ENCODE peak calls at places on chromosomes 3 and 15, in four cellular contexts. Y is BJ, G is WTC11, W is cardiac muscle cell. U is an unnamed sample.

GRCh38 chr3:144362126-144362525 is 390.5 kb downstream of the DIPK2A start:
- DNase-seq in W (no peak), G (no peak), Y (peak), U (no peak)

GRCh38 chr15:88648357-88649214 is 9.8 kb downstream of the ISG20 start:
- DNase-seq in W (no peak), Y (no peak), G (no peak), U (peak)

GRCh38 chr3:176789281-176789705 is 408.0 kb downstream of the TBL1XR1 start:
- DNase-seq in G (no peak), W (no peak), Y (no peak), U (no peak)

GRCh38 chr3:143775401-143775970 is 72.8 kb downstream of the SLC9A9 start:
- DNase-seq in G (no peak), W (peak), Y (no peak), U (peak)

GRCh38 chr3:168459229-168459784 is 363.6 kb upstream of the GOLIM4 start:
- DNase-seq in Y (peak), W (no peak), G (no peak), U (no peak)

GRCh38 chr3:162139841-162140240 is 643.2 kb downstream of the OTOL1 start:
- DNase-seq in W (no peak), Y (no peak), G (no peak), U (no peak)

GRCh38 chr3:117439812-117440211 is 730.2 kb downstream of the TUSC7 start:
- DNase-seq in G (no peak), W (peak), Y (no peak), U (no peak)

GRCh38 chr15:74958908-74959642 is 2.5 kb upstream of the RPP25 start:
- DNase-seq in Y (no peak), W (no peak), G (peak), U (no peak)

GRCh38 chr3:178267158-178267838 is 268.9 kb upstream of the KCNMB2 start:
- DNase-seq in W (no peak), Y (no peak), G (no peak), U (no peak)

GRCh38 chr3:36992806-36993325 is at the start of gene EPM2AIP1:
- DNase-seq in Y (no peak), G (peak), W (peak), U (no peak)

GRCh38 chr15:99424978-99425665 is 140.7 kb upstream of the MEF2A start:
- DNase-seq in Y (no peak), G (no peak), W (peak), U (peak)

GRCh38 chr15:73650387-73651126 is 17.4 kb upstream of the NPTN start:
- DNase-seq in W (no peak), G (no peak), Y (peak), U (no peak)

GRCh38 chr3:187783098-187783497 is 37.8 kb upstream of the BCL6 start:
- DNase-seq in W (no peak), Y (peak), G (no peak), U (peak)

GRCh38 chr3:6605245-6605644 is 255.7 kb upstream of the GRM7 start:
- DNase-seq in G (no peak), Y (no peak), W (no peak), U (no peak)

GRCh38 chr15:41017051-41017735 is 63.9 kb downstream of the CHAC1 start:
- DNase-seq in W (no peak), G (no peak), Y (no peak), U (no peak)

GRCh38 chr3:9765865-9766264 is 3.9 kb downstream of the CAMK1 start:
- DNase-seq in W (no peak), G (no peak), Y (no peak), U (no peak)

GRCh38 chr15:40128746-40129660 is 20.3 kb upstream of the BMF start:
- DNase-seq in G (no peak), W (no peak), Y (no peak), U (no peak)

GRCh38 chr3:30078736-30079135 is 527.7 kb upstream of the TGFBR2 start:
- DNase-seq in W (no peak), G (no peak), Y (no peak), U (no peak)

GRCh38 chr3:141231101-141231922 is at the start of gene PXYLP1:
- DNase-seq in W (peak), Y (peak), G (peak), U (peak)
- TF ChIP-seq CTCF in W (peak), Y (peak), G (peak), U (no peak)

GRCh38 chr3:46215810-46216414 is 7.8 kb upstream of the CCR1 start:
- DNase-seq in G (no peak), W (no peak), Y (no peak), U (no peak)

GRCh38 chr3:46218310-46218709 is 10.2 kb upstream of the CCR1 start:
- DNase-seq in Y (no peak), W (no peak), G (no peak), U (no peak)

GRCh38 chr3:46212101-46212500 is 4.0 kb upstream of the CCR1 start:
- DNase-seq in Y (no peak), W (no peak), G (no peak), U (no peak)

GRCh38 chr3:46213201-46213600 is 5.1 kb upstream of the CCR1 start:
- DNase-seq in G (no peak), W (no peak), Y (no peak), U (no peak)

DNA sequence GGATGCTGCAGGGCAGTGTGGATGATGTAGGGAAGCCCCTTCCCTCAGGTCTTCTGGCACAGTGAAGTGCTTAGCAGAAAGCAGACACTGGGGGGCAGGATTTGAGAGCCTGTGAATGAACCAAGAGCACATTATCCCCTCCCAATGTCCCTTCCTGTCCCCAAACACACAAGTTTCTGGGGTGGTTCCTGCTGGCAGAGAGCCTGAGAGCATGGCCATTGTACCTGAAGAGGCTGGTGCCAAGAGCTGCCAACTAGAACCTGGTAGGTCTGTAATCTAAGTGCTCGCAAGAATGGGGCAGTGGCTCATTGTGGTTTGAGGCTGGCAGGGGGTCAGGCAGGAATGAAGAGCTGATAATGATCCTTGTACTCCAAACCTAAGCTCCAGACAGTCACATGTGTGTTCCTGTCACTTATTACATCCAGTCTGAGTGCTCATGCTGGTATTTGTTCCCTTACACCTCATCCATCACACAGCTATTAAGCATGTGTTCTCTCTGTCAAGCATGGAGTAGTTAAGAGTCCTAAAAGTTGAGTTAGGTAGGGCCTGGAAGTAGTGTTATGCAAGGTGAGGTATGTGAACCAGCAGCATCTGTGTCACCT is 6.7 kb upstream of the CCR1 start:
- DNase-seq in Y (no peak), W (peak), G (peak), U (no peak)
- TF ChIP-seq CTCF in Y (no peak), W (peak), G (no peak), U (no peak)

GRCh38 chr3:132870596-132870995 is 148.4 kb upstream of the NPHP3 start:
- DNase-seq in W (no peak), Y (no peak), G (no peak), U (no peak)

GRCh38 chr3:132867526-132867925 is 145.3 kb upstream of the NPHP3 start:
- DNase-seq in W (no peak), Y (no peak), G (no peak), U (no peak)

GRCh38 chr3:132871956-132872355 is 149.7 kb upstream of the NPHP3 start:
- DNase-seq in Y (no peak), W (no peak), G (no peak), U (no peak)

GRCh38 chr3:132872711-132873110 is 150.5 kb upstream of the NPHP3 start:
- DNase-seq in Y (no peak), W (no peak), G (no peak), U (no peak)

GRCh38 chr3:132867956-132868355 is 145.7 kb upstream of the NPHP3 start:
- DNase-seq in Y (no peak), W (no peak), G (no peak), U (peak)
- TF ChIP-seq CTCF in Y (no peak), W (no peak), G (no peak), U (no peak)

GRCh38 chr3:127476936-127477335 is 113.6 kb downstream of the TPRA1 start:
- DNase-seq in W (no peak), G (no peak), Y (no peak), U (no peak)

GRCh38 chr3:127475975-127476374 is 114.6 kb downstream of the TPRA1 start:
- DNase-seq in G (no peak), Y (no peak), W (no peak), U (no peak)

GRCh38 chr3:127472506-127472905 is 118.0 kb downstream of the TPRA1 start:
- DNase-seq in Y (no peak), G (no peak), W (no peak), U (no peak)

GRCh38 chr3:127475364-127475763 is 115.2 kb downstream of the TPRA1 start:
- DNase-seq in W (no peak), Y (no peak), G (no peak), U (no peak)

DNA sequence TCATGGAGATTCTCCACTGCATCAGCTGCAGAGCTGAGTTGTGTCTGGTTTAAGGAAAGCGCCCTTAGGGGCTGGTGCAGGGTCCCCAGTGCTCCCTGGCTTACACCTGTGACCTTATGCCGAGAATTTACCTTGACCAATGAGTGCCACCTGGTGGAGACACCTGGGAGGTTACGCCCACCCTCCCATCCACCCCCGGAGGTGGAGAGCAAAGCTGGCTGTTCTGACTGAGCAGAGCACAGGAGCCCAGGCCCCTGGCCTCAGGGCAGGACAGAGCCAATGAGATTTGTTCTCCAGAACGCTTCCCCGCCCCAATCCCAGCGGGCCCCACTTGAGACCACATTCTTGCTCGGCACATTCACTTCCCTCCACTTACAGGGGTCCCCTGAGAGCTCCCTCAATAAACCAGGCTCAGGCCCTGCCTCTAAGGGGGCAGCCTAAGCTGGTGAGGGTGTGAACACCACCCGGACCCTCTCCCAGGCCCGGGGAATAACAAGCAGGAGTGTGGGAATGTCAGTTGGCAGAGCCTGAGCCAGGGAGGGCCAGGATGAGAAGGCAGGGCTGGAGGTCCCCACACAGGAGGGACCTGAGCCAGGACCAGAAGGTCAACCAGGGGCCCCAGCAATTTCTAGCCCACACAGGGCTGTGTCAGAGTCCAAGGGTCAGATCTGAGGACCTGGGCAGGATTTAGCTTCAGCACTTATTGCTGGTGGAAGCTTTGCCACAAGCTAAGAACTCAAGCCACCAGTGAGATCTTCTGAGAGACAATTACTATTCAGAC is 117.1 kb downstream of the TPRA1 start:
- DNase-seq in W (peak), Y (no peak), G (peak), U (no peak)
- TF ChIP-seq CTCF in W (peak), Y (peak), G (peak), U (peak)

U was measured in kidney epithelial cell.